ENCODE peak calls at places on chromosome 17, in eight cellular contexts. I is SK-N-SH; Y is esophagus squamous epithelium; A is tibial artery; O is HCT116; V is thoracic aorta; M is H9; U is CD8-positive, alpha-beta memory T cell. W is an unnamed sample.
A peak's percentile ranks its signal among the peaks of the same experiment; 100 is the strongest.

GRCh38 chr17:76027159-76027839 is at the start of gene EVPL:
- DNase-seq in M (peak; percentile 58), V (no peak), Y (no peak), O (peak; percentile 85), A (no peak), U (no peak), I (no peak), W (no peak)

GRCh38 chr17:68290268-68290954 is 516 bp downstream of the SLC16A6 start:
- DNase-seq in I (peak; percentile 60), V (no peak), O (no peak), Y (no peak), M (peak; percentile 65), A (no peak), U (peak; percentile 76), W (peak; percentile 59)

GRCh38 chr17:15454328-15454727 is 13.1 kb downstream of the CDRT4 start:
- DNase-seq in Y (no peak), I (no peak), O (no peak), A (no peak), V (no peak), M (no peak), U (no peak), W (no peak)

GRCh38 chr17:82933006-82933310 is 93.1 kb upstream of the ZNF750 start:
- DNase-seq in U (peak; percentile 10), A (peak; percentile 57), O (no peak), V (no peak), I (no peak), M (no peak), Y (no peak), W (no peak)

GRCh38 chr17:80599546-80600305 is 55.1 kb downstream of the RPTOR start:
- DNase-seq in O (no peak), Y (no peak), A (no peak), I (no peak), M (no peak), U (no peak), V (no peak), W (no peak)

GRCh38 chr17:79890706-79891105 is 51.5 kb upstream of the CBX4 start:
- DNase-seq in A (peak; percentile 48), I (peak; percentile 80), V (no peak), U (no peak), Y (no peak), O (no peak), M (no peak), W (no peak)

GRCh38 chr17:36731091-36731490 is 129.7 kb downstream of the MRM1 start:
- DNase-seq in U (no peak), I (no peak), Y (no peak), A (no peak), O (no peak), M (no peak), V (no peak), W (no peak)

GRCh38 chr17:47728214-47728877 is 4.7 kb upstream of the TBX21 start:
- DNase-seq in A (no peak), U (no peak), O (no peak), M (no peak), Y (no peak), V (no peak), I (no peak), W (no peak)

GRCh38 chr17:7020894-7021664 is 1.8 kb upstream of the BCL6B start:
- DNase-seq in M (no peak), I (no peak), U (no peak), Y (no peak), A (no peak), V (no peak), O (no peak), W (no peak)

GRCh38 chr17:30164531-30164930 is 47.9 kb downstream of the NSRP1 start:
- DNase-seq in O (no peak), M (no peak), Y (no peak), A (no peak), I (no peak), U (no peak), V (no peak), W (no peak)

GRCh38 chr17:9887521-9887920 is 17.6 kb downstream of the RCVRN start:
- DNase-seq in O (no peak), U (no peak), I (no peak), V (no peak), A (no peak), M (no peak), Y (no peak), W (no peak)

GRCh38 chr17:67831268-67831667 is 6.0 kb downstream of the BPTF start:
- DNase-seq in O (no peak), I (no peak), V (no peak), U (no peak), M (no peak), A (no peak), Y (no peak), W (no peak)

GRCh38 chr17:31321481-31321880 is at the start of gene EVI2A:
- DNase-seq in M (no peak), Y (no peak), A (no peak), O (no peak), U (peak; percentile 86), V (no peak), I (no peak), W (no peak)

GRCh38 chr17:27489045-27489715 is 32.9 kb downstream of the KSR1 start:
- DNase-seq in Y (no peak), I (no peak), O (no peak), M (no peak), A (peak; percentile 87), U (no peak), V (no peak), W (peak; percentile 30)

GRCh38 chr17:27488263-27488662 is 32.0 kb downstream of the KSR1 start:
- DNase-seq in A (no peak), U (no peak), I (no peak), M (no peak), O (no peak), Y (no peak), V (no peak), W (no peak)

GRCh38 chr17:27492470-27492869 is 36.2 kb downstream of the KSR1 start:
- DNase-seq in O (no peak), V (no peak), Y (no peak), I (no peak), A (no peak), M (no peak), U (no peak), W (no peak)

GRCh38 chr17:27491713-27492190 is 35.5 kb downstream of the KSR1 start:
- DNase-seq in O (no peak), V (no peak), I (no peak), U (no peak), A (no peak), Y (no peak), M (no peak), W (no peak)

GRCh38 chr17:27490391-27490790 is 34.1 kb downstream of the KSR1 start:
- DNase-seq in Y (no peak), I (no peak), U (no peak), M (no peak), A (no peak), V (no peak), O (no peak), W (no peak)
- H3K4me1 ChIP-seq in Y (peaks cover 88% of the 10 kb centered on the region), I (no peaks in the 10 kb centered on the region), U (no peaks in the 10 kb centered on the region), M (peaks cover 33% of the 10 kb centered on the region), A (peaks cover 29% of the 10 kb centered on the region), V (peaks cover 31% of the 10 kb centered on the region), O (peaks cover 26% of the 10 kb centered on the region), W (peaks cover 16% of the 10 kb centered on the region)

GRCh38 chr17:49577651-49577935 is 1.9 kb downstream of the NXPH3 start:
- DNase-seq in Y (no peak), M (no peak), U (no peak), V (no peak), I (peak; percentile 36), A (no peak), O (no peak), W (no peak)

GRCh38 chr17:49574945-49575523 is 637 bp upstream of the NXPH3 start:
- DNase-seq in M (no peak), U (no peak), A (no peak), I (peak; percentile 27), O (no peak), Y (no peak), V (no peak), W (no peak)

GRCh38 chr17:49575524-49576120 is at the start of gene NXPH3:
- DNase-seq in Y (no peak), U (peak; percentile 66), O (no peak), V (no peak), I (peak; percentile 91), M (peak; percentile 94), A (peak; percentile 91), W (peak; percentile 81)

GRCh38 chr17:49576906-49577650 is 1.4 kb downstream of the NXPH3 start:
- DNase-seq in V (no peak), I (no peak), A (peak; percentile 74), Y (no peak), O (no peak), U (no peak), M (peak; percentile 45), W (no peak)

GRCh38 chr17:49576121-49576905 is 642 bp downstream of the NXPH3 start:
- DNase-seq in M (peak; percentile 91), I (peak; percentile 93), A (peak; percentile 86), V (no peak), Y (no peak), U (no peak), O (no peak), W (no peak)
- H3K27me3 ChIP-seq in M (peaks cover 3% of the 10 kb centered on the region), I (peaks cover 8% of the 10 kb centered on the region), A (no peaks in the 10 kb centered on the region), V (no peaks in the 10 kb centered on the region), Y (no peaks in the 10 kb centered on the region), U (peaks cover 23% of the 10 kb centered on the region), O (peaks cover 11% of the 10 kb centered on the region), W (no peaks in the 10 kb centered on the region)

GRCh38 chr17:77311371-77311981 is 170.7 kb downstream of the SEC14L1 start:
- DNase-seq in I (no peak), M (no peak), V (no peak), Y (no peak), U (no peak), A (no peak), O (no peak), W (no peak)
- H3K4me1 ChIP-seq in I (peaks cover 82% of the 10 kb centered on the region), M (peaks cover 2% of the 10 kb centered on the region), V (peaks cover 46% of the 10 kb centered on the region), Y (peaks cover 80% of the 10 kb centered on the region), U (no peaks in the 10 kb centered on the region), A (peaks cover 20% of the 10 kb centered on the region), O (peaks cover 14% of the 10 kb centered on the region), W (peaks cover 31% of the 10 kb centered on the region)

GRCh38 chr17:45703348-45703747 is 80.8 kb upstream of the CRHR1 start:
- DNase-seq in Y (no peak), I (no peak), V (no peak), U (no peak), A (no peak), M (no peak), O (no peak), W (no peak)

GRCh38 chr17:45704251-45704650 is 79.9 kb upstream of the CRHR1 start:
- DNase-seq in Y (no peak), U (no peak), I (no peak), M (no peak), V (no peak), A (no peak), O (no peak), W (no peak)

GRCh38 chr17:45705123-45706009 is 78.8 kb upstream of the CRHR1 start:
- DNase-seq in V (no peak), M (no peak), O (peak; percentile 91), I (no peak), Y (no peak), U (no peak), A (no peak), W (no peak)

GRCh38 chr17:45702666-45703266 is 81.4 kb upstream of the CRHR1 start:
- DNase-seq in I (no peak), A (no peak), U (no peak), M (no peak), Y (no peak), V (no peak), O (no peak), W (no peak)

DNA sequence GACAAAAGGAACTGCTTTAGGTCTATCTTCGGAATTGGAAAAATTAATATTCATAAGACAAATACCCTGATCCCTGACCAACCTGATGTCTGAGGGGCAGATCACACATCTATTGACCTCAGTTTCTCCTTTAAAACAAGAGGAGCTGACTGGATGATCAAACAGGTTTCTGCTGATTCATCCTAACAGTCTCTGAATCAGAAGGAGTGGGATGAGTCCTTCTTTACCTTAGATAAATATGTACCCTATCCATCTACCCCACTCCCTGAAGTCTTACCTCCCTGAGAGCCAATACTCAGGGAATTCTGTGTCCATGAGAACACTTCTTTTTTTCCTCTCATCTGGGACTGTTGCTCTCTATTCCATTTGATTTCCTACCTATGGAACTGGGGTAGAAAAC is 80.3 kb upstream of the CRHR1 start:
- DNase-seq in A (no peak), V (no peak), I (no peak), M (no peak), O (no peak), U (no peak), Y (no peak), W (no peak)
- H3K27me3 ChIP-seq in A (no peaks in the 10 kb centered on the region), V (no peaks in the 10 kb centered on the region), I (peaks cover 9% of the 10 kb centered on the region), M (no peaks in the 10 kb centered on the region), O (peaks cover 25% of the 10 kb centered on the region), U (no peaks in the 10 kb centered on the region), Y (no peaks in the 10 kb centered on the region), W (no peaks in the 10 kb centered on the region)